ENCODE peak calls at places on chromosomes 2 and 18, in seven cellular contexts. One of them, this sample, is unnamed.

GRCh38 chr2:36568533-36569246 is 29.3 kb downstream of the FEZ2 start:
- DNase-seq in amygdala: no peak
- DNase-seq in stimulated activated naive CD8-positive, alpha-beta T cell treated with anti-CD3 and anti-CD28 coated beads, Interleukin-15, Interleukin-2, amounts not matched to agents 100 U/mL and 50 U/mL, for 24 hours: no peak
- DNase-seq in activated CD8-positive, alpha-beta memory T cell treated with anti-CD3 and anti-CD28 coated beads, Interleukin-2, amount 50 U/mL, for 48 hours: no peak
- DNase-seq in fibroblast of gingiva: peak; percentile 65
- DNase-seq in H54: no peak
- DNase-seq in DMS153: no peak
- DNase-seq in this sample: no peak

GRCh38 chr2:26530141-26530540 is 52.2 kb upstream of the OTOF start:
- DNase-seq in fibroblast of gingiva: no peak
- DNase-seq in DMS153: no peak
- DNase-seq in activated CD8-positive, alpha-beta memory T cell treated with anti-CD3 and anti-CD28 coated beads, Interleukin-2, amount 50 U/mL, for 48 hours: no peak
- DNase-seq in amygdala: no peak
- DNase-seq in stimulated activated naive CD8-positive, alpha-beta T cell treated with anti-CD3 and anti-CD28 coated beads, Interleukin-15, Interleukin-2, amounts not matched to agents 100 U/mL and 50 U/mL, for 24 hours: no peak
- DNase-seq in H54: no peak
- DNase-seq in this sample: no peak

GRCh38 chr2:60476206-60476946 is 77.1 kb downstream of the BCL11A start:
- DNase-seq in activated CD8-positive, alpha-beta memory T cell treated with anti-CD3 and anti-CD28 coated beads, Interleukin-2, amount 50 U/mL, for 48 hours: no peak
- DNase-seq in fibroblast of gingiva: no peak
- DNase-seq in H54: no peak
- DNase-seq in amygdala: no peak
- DNase-seq in DMS153: no peak
- DNase-seq in stimulated activated naive CD8-positive, alpha-beta T cell treated with anti-CD3 and anti-CD28 coated beads, Interleukin-15, Interleukin-2, amounts not matched to agents 100 U/mL and 50 U/mL, for 24 hours: no peak
- DNase-seq in this sample: no peak

GRCh38 chr2:99787762-99788382 is 298.1 kb upstream of the REV1 start:
- DNase-seq in DMS153: no peak
- DNase-seq in stimulated activated naive CD8-positive, alpha-beta T cell treated with anti-CD3 and anti-CD28 coated beads, Interleukin-15, Interleukin-2, amounts not matched to agents 100 U/mL and 50 U/mL, for 24 hours: no peak
- DNase-seq in activated CD8-positive, alpha-beta memory T cell treated with anti-CD3 and anti-CD28 coated beads, Interleukin-2, amount 50 U/mL, for 48 hours: no peak
- DNase-seq in amygdala: no peak
- DNase-seq in H54: no peak
- DNase-seq in fibroblast of gingiva: no peak
- DNase-seq in this sample: no peak

GRCh38 chr2:152729844-152730243 is 11.4 kb downstream of the ARL6IP6 start:
- DNase-seq in stimulated activated naive CD8-positive, alpha-beta T cell treated with anti-CD3 and anti-CD28 coated beads, Interleukin-15, Interleukin-2, amounts not matched to agents 100 U/mL and 50 U/mL, for 24 hours: no peak
- DNase-seq in amygdala: no peak
- DNase-seq in H54: no peak
- DNase-seq in fibroblast of gingiva: no peak
- DNase-seq in DMS153: no peak
- DNase-seq in activated CD8-positive, alpha-beta memory T cell treated with anti-CD3 and anti-CD28 coated beads, Interleukin-2, amount 50 U/mL, for 48 hours: no peak
- DNase-seq in this sample: no peak

GRCh38 chr2:19020144-19021099 is 338.0 kb downstream of the OSR1 start:
- DNase-seq in DMS153: no peak
- DNase-seq in amygdala: no peak
- DNase-seq in H54: no peak
- DNase-seq in fibroblast of gingiva: no peak
- DNase-seq in activated CD8-positive, alpha-beta memory T cell treated with anti-CD3 and anti-CD28 coated beads, Interleukin-2, amount 50 U/mL, for 48 hours: no peak
- DNase-seq in stimulated activated naive CD8-positive, alpha-beta T cell treated with anti-CD3 and anti-CD28 coated beads, Interleukin-15, Interleukin-2, amounts not matched to agents 100 U/mL and 50 U/mL, for 24 hours: no peak
- DNase-seq in this sample: no peak

GRCh38 chr2:69168950-69169695 is 156.1 kb downstream of the ANTXR1 start:
- DNase-seq in activated CD8-positive, alpha-beta memory T cell treated with anti-CD3 and anti-CD28 coated beads, Interleukin-2, amount 50 U/mL, for 48 hours: no peak
- DNase-seq in stimulated activated naive CD8-positive, alpha-beta T cell treated with anti-CD3 and anti-CD28 coated beads, Interleukin-15, Interleukin-2, amounts not matched to agents 100 U/mL and 50 U/mL, for 24 hours: no peak
- DNase-seq in fibroblast of gingiva: no peak
- DNase-seq in amygdala: no peak
- DNase-seq in H54: no peak
- DNase-seq in DMS153: no peak
- DNase-seq in this sample: no peak

GRCh38 chr18:61738042-61738441 is 154.8 kb downstream of the RNF152 start:
- DNase-seq in fibroblast of gingiva: peak; percentile 90
- DNase-seq in activated CD8-positive, alpha-beta memory T cell treated with anti-CD3 and anti-CD28 coated beads, Interleukin-2, amount 50 U/mL, for 48 hours: no peak
- DNase-seq in stimulated activated naive CD8-positive, alpha-beta T cell treated with anti-CD3 and anti-CD28 coated beads, Interleukin-15, Interleukin-2, amounts not matched to agents 100 U/mL and 50 U/mL, for 24 hours: no peak
- DNase-seq in amygdala: no peak
- DNase-seq in DMS153: no peak
- DNase-seq in H54: no peak
- DNase-seq in this sample: no peak

GRCh38 chr2:67399831-67400489 is 2.8 kb downstream of the ETAA1 start:
- DNase-seq in H54: no peak
- DNase-seq in fibroblast of gingiva: peak; percentile 15
- DNase-seq in DMS153: no peak
- DNase-seq in amygdala: no peak
- DNase-seq in stimulated activated naive CD8-positive, alpha-beta T cell treated with anti-CD3 and anti-CD28 coated beads, Interleukin-15, Interleukin-2, amounts not matched to agents 100 U/mL and 50 U/mL, for 24 hours: no peak
- DNase-seq in activated CD8-positive, alpha-beta memory T cell treated with anti-CD3 and anti-CD28 coated beads, Interleukin-2, amount 50 U/mL, for 48 hours: no peak
- DNase-seq in this sample: no peak

GRCh38 chr2:160492401-160493226 is 993 bp downstream of the RBMS1 start:
- DNase-seq in amygdala: no peak
- DNase-seq in stimulated activated naive CD8-positive, alpha-beta T cell treated with anti-CD3 and anti-CD28 coated beads, Interleukin-15, Interleukin-2, amounts not matched to agents 100 U/mL and 50 U/mL, for 24 hours: peak; percentile 75
- DNase-seq in DMS153: no peak
- DNase-seq in fibroblast of gingiva: peak; percentile 69
- DNase-seq in activated CD8-positive, alpha-beta memory T cell treated with anti-CD3 and anti-CD28 coated beads, Interleukin-2, amount 50 U/mL, for 48 hours: peak; percentile 81
- DNase-seq in H54: peak; percentile 49
- DNase-seq in this sample: no peak

GRCh38 chr2:24210106-24210455 is 35.2 kb downstream of the FAM228A start:
- DNase-seq in amygdala: no peak
- DNase-seq in stimulated activated naive CD8-positive, alpha-beta T cell treated with anti-CD3 and anti-CD28 coated beads, Interleukin-15, Interleukin-2, amounts not matched to agents 100 U/mL and 50 U/mL, for 24 hours: no peak
- DNase-seq in DMS153: no peak
- DNase-seq in activated CD8-positive, alpha-beta memory T cell treated with anti-CD3 and anti-CD28 coated beads, Interleukin-2, amount 50 U/mL, for 48 hours: no peak
- DNase-seq in H54: no peak
- DNase-seq in fibroblast of gingiva: no peak
- DNase-seq in this sample: no peak

GRCh38 chr2:232534940-232535735 is 4.4 kb upstream of the CHRNG start:
- DNase-seq in activated CD8-positive, alpha-beta memory T cell treated with anti-CD3 and anti-CD28 coated beads, Interleukin-2, amount 50 U/mL, for 48 hours: no peak
- DNase-seq in fibroblast of gingiva: no peak
- DNase-seq in stimulated activated naive CD8-positive, alpha-beta T cell treated with anti-CD3 and anti-CD28 coated beads, Interleukin-15, Interleukin-2, amounts not matched to agents 100 U/mL and 50 U/mL, for 24 hours: no peak
- DNase-seq in DMS153: no peak
- DNase-seq in amygdala: no peak
- DNase-seq in H54: no peak
- DNase-seq in this sample: no peak